ENCODE peak calls at places on chromosomes 6 and 20, in six cellular contexts. M is hepatocyte, D is GM23248, U is neural progenitor cell, H is GM23338, C is MM.1S. K is an unnamed sample.

GRCh38 chr6:25227854-25228253 is 51.3 kb upstream of the CARMIL1 start:
- DNase-seq in H (no peak), U (no peak), M (no peak), D (no peak), C (no peak), K (no peak)

GRCh38 chr6:91132461-91132860 is 545.6 kb upstream of the MAP3K7 start:
- DNase-seq in D (no peak), C (no peak), H (no peak), M (peak; percentile 16), U (no peak), K (peak; percentile 18)

GRCh38 chr6:40164345-40164755 is 230.1 kb upstream of the MOCS1 start:
- DNase-seq in U (no peak), H (peak; percentile 60), D (no peak), C (no peak), M (no peak), K (no peak)

GRCh38 chr6:12969933-12970332 is 253.4 kb downstream of the PHACTR1 start:
- DNase-seq in U (no peak), H (no peak), D (no peak), C (no peak), M (no peak), K (no peak)

GRCh38 chr6:25061289-25061945 is 125.7 kb upstream of the RIPOR2 start:
- DNase-seq in U (peak; percentile 45), H (peak; percentile 60), D (peak; percentile 50), M (no peak), C (no peak), K (no peak)

GRCh38 chr6:41672016-41672415 is 33.7 kb downstream of the MDFI start:
- DNase-seq in H (no peak), M (no peak), U (no peak), D (no peak), C (no peak), K (no peak)

GRCh38 chr6:137233561-137234504 is 14.6 kb upstream of the IFNGR1 start:
- DNase-seq in C (no peak), U (no peak), D (peak; percentile 91), M (peak; percentile 63), H (no peak), K (peak; percentile 71)

GRCh38 chr6:107730106-107730505 is 94.0 kb downstream of the SCML4 start:
- DNase-seq in D (no peak), H (peak; percentile 36), U (peak; percentile 25), C (no peak), M (no peak), K (no peak)

GRCh38 chr6:109079981-109080380 is 14.7 kb downstream of the SESN1 start:
- DNase-seq in M (no peak), D (no peak), H (no peak), U (no peak), C (no peak), K (no peak)

GRCh38 chr6:106568518-106568917 is 60.8 kb downstream of the RTN4IP1 start:
- DNase-seq in C (no peak), D (peak; percentile 68), H (no peak), U (no peak), M (no peak), K (peak; percentile 37)

GRCh38 chr6:137631323-137631722 is 137.1 kb upstream of the OLIG3 start:
- DNase-seq in H (peak; percentile 32), D (no peak), M (no peak), U (peak; percentile 35), C (no peak), K (no peak)

GRCh38 chr6:113672691-113673149 is 184.4 kb upstream of the MARCKS start:
- DNase-seq in H (no peak), D (peak; percentile 74), M (no peak), U (peak; percentile 20), C (no peak), K (no peak)

GRCh38 chr6:166534658-166535406 is 51.6 kb downstream of the RAMACL start:
- DNase-seq in U (no peak), D (no peak), H (no peak), C (no peak), M (no peak), K (no peak)

GRCh38 chr6:158153576-158153975 is 14.5 kb downstream of the SERAC1 start:
- DNase-seq in M (no peak), D (no peak), U (no peak), C (no peak), H (no peak), K (no peak)

GRCh38 chr6:92708270-92708669 is 711.1 kb downstream of the EPHA7 start:
- DNase-seq in M (no peak), U (no peak), H (no peak), C (no peak), D (no peak), K (no peak)

GRCh38 chr6:17394192-17394611 is 807 bp downstream of the CAP2 start:
- DNase-seq in C (peak; percentile 14), M (peak; percentile 81), H (peak; percentile 87), U (peak; percentile 72), D (peak; percentile 82), K (peak; percentile 89)

GRCh38 chr20:31718952-31719643 is 3.6 kb downstream of the BCL2L1 start:
- DNase-seq in H (peak; percentile 40), M (peak; percentile 80), D (no peak), U (no peak), C (peak; percentile 49), K (peak; percentile 87)

GRCh38 chr6:30981942-30982772 is 1.4 kb upstream of the MUC21 start:
- DNase-seq in U (peak; percentile 61), C (no peak), H (peak; percentile 88), M (peak; percentile 53), D (peak; percentile 81), K (peak; percentile 58)

GRCh38 chr6:161168281-161168891 is 105.5 kb downstream of the AGPAT4 start:
- DNase-seq in C (no peak), D (peak; percentile 99), U (peak; percentile 75), M (peak; percentile 61), H (peak; percentile 47), K (peak; percentile 96)

GRCh38 chr20:64116541-64117423 is 9.4 kb upstream of the NPBWR2 start:
- DNase-seq in H (peak; percentile 0), M (no peak), C (no peak), U (no peak), D (no peak), K (no peak)

GRCh38 chr6:1382331-1382882 is 7.0 kb upstream of the FOXF2 start:
- DNase-seq in C (no peak), H (peak; percentile 70), D (no peak), M (peak; percentile 63), U (no peak), K (no peak)

GRCh38 chr6:1381397-1382330 is 7.7 kb upstream of the FOXF2 start:
- DNase-seq in H (peak; percentile 73), D (peak; percentile 63), M (peak; percentile 76), C (peak; percentile 23), U (peak; percentile 86), K (peak; percentile 68)

GRCh38 chr6:1379026-1379809 is 10.2 kb upstream of the FOXF2 start:
- DNase-seq in C (peak; percentile 24), D (no peak), M (no peak), H (no peak), U (peak; percentile 48), K (no peak)

GRCh38 chr6:1379810-1380198 is 9.6 kb upstream of the FOXF2 start:
- DNase-seq in M (no peak), C (no peak), H (no peak), D (no peak), U (no peak), K (no peak)

GRCh38 chr6:1380625-1381396 is 8.6 kb upstream of the FOXF2 start:
- DNase-seq in D (no peak), M (no peak), H (no peak), U (peak; percentile 45), C (no peak), K (no peak)
- TF ChIP-seq EZH2 in D (peak; percentile 87), M (peak; percentile 77), H (peak; percentile 94), U (peak; percentile 81), C (peak; percentile 3), K (peak; percentile 88)

GRCh38 chr6:84669945-84670344 is 94.5 kb downstream of the TBX18 start:
- DNase-seq in H (no peak), U (no peak), M (no peak), D (no peak), C (no peak), K (no peak)
- H3K4me1 ChIP-seq in H (no peaks in the 10 kb centered on the region), U (peaks cover 7% of the 10 kb centered on the region), M (no peaks in the 10 kb centered on the region), D (no peaks in the 10 kb centered on the region), C (no peaks in the 10 kb centered on the region), K (no peaks in the 10 kb centered on the region)

DNA sequence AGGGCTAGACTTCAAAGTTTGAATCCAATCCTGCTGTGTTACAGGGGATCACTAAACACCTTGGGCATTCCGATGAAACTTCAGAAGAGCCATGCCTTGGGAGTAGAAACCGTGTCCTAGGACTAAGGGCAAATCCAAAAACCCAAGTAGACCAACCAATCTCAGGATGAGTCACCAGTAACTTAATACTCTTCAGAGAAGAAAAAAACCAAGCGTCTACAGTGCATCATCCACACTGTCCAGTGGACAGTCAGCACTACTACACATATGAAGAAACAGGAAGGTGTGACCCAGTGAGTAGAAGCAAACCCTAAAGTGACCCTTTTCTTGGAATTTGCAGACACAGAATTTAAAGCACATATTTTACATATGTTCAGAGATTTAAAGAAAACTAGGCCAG is 39.4 kb upstream of the VAPB start:
- DNase-seq in D (peak; percentile 89), H (no peak), U (no peak), M (no peak), C (no peak), K (peak; percentile 94)
- TF ChIP-seq EZH2phosphoT487 in D (no peak), H (no peak), U (no peak), M (no peak), C (no peak), K (no peak)

GRCh38 chr6:143140767-143141166 is 80.1 kb downstream of the AIG1 start:
- DNase-seq in H (no peak), M (no peak), D (peak; percentile 18), U (no peak), C (no peak), K (no peak)

GRCh38 chr6:143136647-143137046 is 76.0 kb downstream of the AIG1 start:
- DNase-seq in U (no peak), H (peak; percentile 29), M (no peak), C (no peak), D (no peak), K (no peak)

GRCh38 chr6:143146186-143146831 is 85.6 kb downstream of the AIG1 start:
- DNase-seq in D (no peak), H (no peak), C (no peak), M (no peak), U (no peak), K (no peak)

GRCh38 chr6:143139239-143139784 is 78.6 kb downstream of the AIG1 start:
- DNase-seq in U (no peak), D (peak; percentile 73), M (no peak), H (no peak), C (no peak), K (no peak)

DNA sequence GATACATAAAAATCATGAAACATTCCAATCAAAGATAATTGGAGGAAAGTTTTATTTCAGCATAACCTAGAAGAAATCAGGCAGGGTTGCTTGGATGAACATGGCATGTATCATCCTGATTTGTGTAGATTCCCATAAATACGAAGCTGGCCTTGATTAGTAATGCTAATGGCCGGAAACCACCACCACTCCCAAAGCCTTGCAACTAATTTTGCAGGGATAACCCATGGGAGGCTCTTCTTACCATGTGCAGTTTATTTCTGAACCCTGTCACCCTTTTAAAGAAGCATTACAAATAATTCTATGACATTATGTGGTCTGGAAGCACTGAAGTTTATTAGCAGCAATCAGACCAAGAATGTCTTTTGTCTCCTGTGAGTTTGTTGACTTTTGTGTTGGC is 80.8 kb downstream of the AIG1 start:
- DNase-seq in U (no peak), H (no peak), C (no peak), D (peak; percentile 92), M (peak; percentile 16), K (no peak)
- TF ChIP-seq EZH2 in U (no peak), H (no peak), C (no peak), D (no peak), M (no peak), K (no peak)